ENCODE peak calls at places on chromosomes 3 and 15, in eight cellular contexts. E, W, B, P, C, G, I and Q are unnamed samples.

GRCh38 chr3:123880998-123881561 is 3.1 kb downstream of the MYLK start:
- DNase-seq in E (no peak), W (peak; percentile 15), B (peak; percentile 18), P (peak; percentile 47), C (peak; percentile 41), G (peak; percentile 54), I (no peak), Q (no peak)

GRCh38 chr3:150843241-150843640 is 62.0 kb downstream of the MINDY4B start:
- DNase-seq in E (no peak), W (no peak), B (no peak), P (no peak), C (no peak), G (no peak), I (no peak), Q (no peak)

GRCh38 chr3:185582871-185583270 is 3.2 kb upstream of the SENP2 start:
- DNase-seq in E (no peak), W (no peak), B (no peak), P (no peak), C (no peak), G (no peak), I (no peak), Q (no peak)

GRCh38 chr3:30982676-30983075 is 88.2 kb upstream of the GADL1 start:
- DNase-seq in E (no peak), W (no peak), B (no peak), P (no peak), C (no peak), G (no peak), I (no peak), Q (no peak)

GRCh38 chr3:73563896-73564582 is 60.7 kb downstream of the PDZRN3 start:
- DNase-seq in E (no peak), W (no peak), B (no peak), P (peak; percentile 70), C (no peak), G (peak; percentile 17), I (no peak), Q (no peak)

GRCh38 chr3:177201707-177202397 is 4.6 kb upstream of the TBL1XR1 start:
- DNase-seq in E (no peak), W (no peak), B (no peak), P (no peak), C (no peak), G (peak; percentile 58), I (no peak), Q (no peak)

GRCh38 chr15:100250166-100250800 is 91.5 kb downstream of the ADAMTS17 start:
- DNase-seq in E (peak; percentile 69), W (no peak), B (no peak), P (no peak), C (no peak), G (no peak), I (no peak), Q (no peak)

GRCh38 chr3:126551066-126551838 is 7.5 kb downstream of the C3orf22 start:
- DNase-seq in E (no peak), W (no peak), B (no peak), P (no peak), C (no peak), G (no peak), I (no peak), Q (peak; percentile 54)

GRCh38 chr3:121736112-121736511 is 13.4 kb downstream of the GOLGB1 start:
- DNase-seq in E (no peak), W (no peak), B (no peak), P (no peak), C (no peak), G (peak; percentile 25), I (no peak), Q (no peak)

GRCh38 chr15:92018535-92019239 is 165.2 kb downstream of the SLCO3A1 start:
- DNase-seq in E (peak; percentile 82), W (no peak), B (no peak), P (no peak), C (no peak), G (no peak), I (no peak), Q (no peak)

GRCh38 chr3:108024146-108024836 is 66.5 kb downstream of the CD47 start:
- DNase-seq in E (no peak), W (no peak), B (no peak), P (no peak), C (no peak), G (peak; percentile 22), I (no peak), Q (no peak)

GRCh38 chr3:32972482-32973146 is 21.2 kb downstream of the CCR4 start:
- DNase-seq in E (no peak), W (no peak), B (no peak), P (no peak), C (no peak), G (no peak), I (no peak), Q (no peak)

GRCh38 chr15:62083168-62084154 is 16.7 kb downstream of the C2CD4A start:
- DNase-seq in E (no peak), W (no peak), B (no peak), P (no peak), C (no peak), G (no peak), I (no peak), Q (no peak)

GRCh38 chr3:157073810-157074209 is 86.1 kb downstream of the CCNL1 start:
- DNase-seq in E (no peak), W (no peak), B (no peak), P (peak; percentile 56), C (no peak), G (peak; percentile 71), I (no peak), Q (no peak)

GRCh38 chr3:134937256-134938023 is 142.4 kb downstream of the EPHB1 start:
- DNase-seq in E (no peak), W (no peak), B (peak; percentile 64), P (no peak), C (no peak), G (no peak), I (no peak), Q (no peak)

GRCh38 chr3:45171283-45171682 is 25.1 kb upstream of the CDCP1 start:
- DNase-seq in E (no peak), W (no peak), B (no peak), P (no peak), C (no peak), G (no peak), I (no peak), Q (no peak)
- TF ChIP-seq CTCF in E (no peak), W (no peak), B (no peak), P (no peak), C (no peak), G (no peak), I (no peak), Q (no peak)

DNA sequence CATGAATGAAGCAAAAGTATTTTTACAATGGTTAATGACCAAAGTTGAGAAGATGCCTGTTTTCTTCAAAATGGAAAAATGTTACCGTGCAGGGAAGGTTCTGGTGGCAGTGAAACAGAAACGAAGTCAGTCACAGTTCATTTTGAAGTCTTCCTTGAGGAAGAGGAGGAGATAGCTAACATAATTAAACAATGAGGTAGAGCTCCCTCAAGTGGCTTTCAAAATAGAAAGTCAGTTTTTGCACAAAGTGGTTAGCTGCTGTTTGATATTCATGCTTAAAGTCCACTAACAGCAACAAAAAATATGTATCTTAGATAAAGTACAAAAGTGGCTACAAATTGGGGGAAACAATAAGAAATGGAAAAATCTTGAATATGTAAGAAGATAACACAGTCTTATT is 87.3 kb downstream of the TFG start:
- DNase-seq in E (no peak), W (peak; percentile 22), B (no peak), P (no peak), C (no peak), G (peak; percentile 53), I (no peak), Q (no peak)
- TF ChIP-seq CTCF in E (no peak), W (peak; percentile 26), B (no peak), P (peak; percentile 30), C (peak; percentile 45), G (peak; percentile 42), I (peak; percentile 14), Q (peak; percentile 26)

DNA sequence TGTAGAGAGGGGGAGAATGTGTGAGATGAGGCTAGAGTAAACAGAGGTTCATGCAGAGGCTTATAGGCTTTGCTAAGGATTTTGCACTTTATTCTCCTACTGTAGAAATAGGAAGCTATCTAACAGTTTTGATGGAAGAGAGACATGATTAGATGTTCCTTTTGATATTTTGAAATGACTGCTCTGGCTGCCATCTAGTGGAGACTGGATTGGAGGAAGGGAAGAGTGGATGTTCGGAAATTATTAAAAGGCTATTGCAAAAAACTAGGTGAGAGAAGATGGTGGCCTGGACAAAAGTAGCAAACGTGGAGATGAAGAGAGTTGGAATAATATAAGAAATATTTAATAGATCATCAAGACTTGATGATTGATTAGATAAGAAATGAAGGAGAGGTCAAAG is 42.2 kb downstream of the SYN2 start:
- DNase-seq in E (no peak), W (peak; percentile 16), B (no peak), P (no peak), C (peak; percentile 11), G (peak; percentile 6), I (no peak), Q (no peak)
- TF ChIP-seq CTCF in E (no peak), W (peak; percentile 56), B (peak; percentile 28), P (peak; percentile 37), C (peak; percentile 52), G (peak; percentile 38), I (no peak), Q (peak; percentile 24)

GRCh38 chr15:84865074-84865569 is 19.3 kb upstream of the SLC28A1 start:
- DNase-seq in E (no peak), W (no peak), B (no peak), P (no peak), C (no peak), G (no peak), I (no peak), Q (no peak)

GRCh38 chr15:84864429-84864795 is 20.1 kb upstream of the SLC28A1 start:
- DNase-seq in E (no peak), W (no peak), B (no peak), P (no peak), C (no peak), G (no peak), I (no peak), Q (no peak)

GRCh38 chr15:84862214-84862975 is 22.1 kb upstream of the SLC28A1 start:
- DNase-seq in E (no peak), W (no peak), B (no peak), P (no peak), C (no peak), G (no peak), I (no peak), Q (no peak)

GRCh38 chr15:84859651-84860050 is 24.8 kb upstream of the SLC28A1 start:
- DNase-seq in E (no peak), W (no peak), B (no peak), P (no peak), C (no peak), G (no peak), I (no peak), Q (no peak)

DNA sequence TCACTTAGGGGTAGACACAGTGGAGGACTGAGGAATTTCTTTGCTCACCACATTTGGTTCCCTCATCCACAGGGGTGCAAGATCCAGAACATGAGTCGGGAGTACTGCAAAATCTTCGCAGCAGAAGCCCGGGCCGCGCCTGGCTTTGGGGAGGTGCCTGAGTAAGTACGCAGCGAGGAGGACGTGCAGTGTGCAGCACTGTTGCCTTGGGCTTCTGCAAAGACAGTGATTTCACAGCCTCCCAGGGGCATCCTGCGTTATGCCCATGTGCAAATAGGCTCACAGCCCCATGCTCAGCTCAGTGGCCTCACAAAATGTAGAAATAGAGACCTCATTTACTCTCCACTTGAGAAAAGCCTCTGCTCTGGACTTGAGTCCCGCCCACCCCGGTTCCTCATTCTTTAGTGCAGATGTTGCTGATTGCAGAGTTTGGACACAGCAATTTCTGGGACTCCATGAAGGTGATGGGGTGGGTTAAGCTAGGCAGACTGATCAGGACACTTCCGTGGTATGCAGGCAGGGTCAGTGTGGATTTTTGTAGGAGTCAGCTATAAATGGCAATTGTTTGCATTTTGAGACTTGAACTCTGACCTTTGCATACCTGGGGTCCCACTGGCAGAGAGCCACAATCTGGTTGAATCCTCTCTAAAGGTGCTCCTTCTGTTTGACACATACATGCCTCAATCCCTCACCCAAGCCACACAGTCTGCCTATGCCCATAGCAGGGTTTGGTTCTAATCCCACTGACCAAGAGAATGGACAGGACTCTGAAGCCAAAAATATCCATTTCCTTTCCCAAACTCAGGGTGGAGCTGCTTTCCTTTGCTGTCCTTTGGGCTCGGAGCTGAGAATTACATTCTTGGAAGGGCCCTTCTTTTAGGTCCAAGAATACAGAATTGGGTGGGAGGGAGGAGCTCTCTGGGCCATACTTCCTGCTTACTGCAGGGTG is 20.7 kb upstream of the SLC28A1 start:
- DNase-seq in E (no peak), W (no peak), B (no peak), P (no peak), C (no peak), G (no peak), I (no peak), Q (no peak)
- TF ChIP-seq CTCF in E (peak; percentile 28), W (no peak), B (no peak), P (no peak), C (peak; percentile 25), G (no peak), I (peak; percentile 37), Q (peak; percentile 7)